ENCODE peak calls at places on chromosomes 1 and 21, in eight cellular contexts. Q, T, Y, Z, P, B, O and H are unnamed samples.

GRCh38 chr21:16419188-16419874 is 689.5 kb downstream of the USP25 start:
- DNase-seq in P (no peak), Y (no peak), O (peak), B (peak), Q (no peak), T (peak), Z (peak), H (peak)

GRCh38 chr1:240991230-240991629 is 365.8 kb downstream of the RGS7 start:
- DNase-seq in Y (no peak), T (no peak), B (no peak), O (no peak), P (no peak), Z (no peak), Q (no peak), H (no peak)

GRCh38 chr21:38037416-38037815 is 121.2 kb upstream of the KCNJ6 start:
- DNase-seq in T (no peak), P (no peak), Z (peak), Q (no peak), O (no peak), Y (no peak), B (no peak), H (no peak)

GRCh38 chr1:19682901-19683300 is 18.2 kb downstream of the HTR6 start:
- DNase-seq in O (no peak), P (no peak), Q (no peak), Y (no peak), T (no peak), B (no peak), Z (no peak), H (no peak)

GRCh38 chr1:110390692-110391232 is at the start of gene SLC16A4:
- DNase-seq in Y (no peak), Q (no peak), O (no peak), T (no peak), Z (peak), B (peak), P (no peak), H (peak)

GRCh38 chr1:195851804-195852203 is 756.4 kb downstream of the KCNT2 start:
- DNase-seq in T (no peak), O (no peak), Z (peak), Y (no peak), B (no peak), P (no peak), Q (no peak), H (no peak)

GRCh38 chr1:150493175-150493574 is 6.0 kb downstream of the TARS2 start:
- DNase-seq in T (no peak), P (no peak), Y (no peak), Q (no peak), B (no peak), O (no peak), Z (no peak), H (no peak)

GRCh38 chr1:246787781-246788513 is 63.7 kb downstream of the SCCPDH start:
- DNase-seq in T (no peak), Y (no peak), P (no peak), Z (no peak), B (no peak), Q (no peak), O (no peak), H (no peak)

GRCh38 chr1:161913482-161914140 is 110.1 kb downstream of the OLFML2B start:
- DNase-seq in T (no peak), B (no peak), Z (peak), P (no peak), Q (no peak), Y (no peak), O (no peak), H (peak)

GRCh38 chr21:44058652-44058964 is 46.5 kb downstream of the TRAPPC10 start:
- DNase-seq in Y (no peak), B (no peak), P (no peak), Q (no peak), T (no peak), Z (no peak), O (no peak), H (no peak)

GRCh38 chr21:34582506-34583150 is 32.3 kb downstream of the RCAN1 start:
- DNase-seq in Q (no peak), Y (no peak), T (no peak), B (peak), P (no peak), O (no peak), Z (no peak), H (peak)

GRCh38 chr1:209485167-209485566 is 98.3 kb upstream of the CAMK1G start:
- DNase-seq in T (no peak), Q (no peak), Y (no peak), B (no peak), O (no peak), Z (peak), P (no peak), H (no peak)

GRCh38 chr21:30984897-30985296 is 53.4 kb downstream of the KRTAP19-8 start:
- DNase-seq in T (no peak), Q (no peak), B (no peak), P (no peak), Y (no peak), O (no peak), Z (no peak), H (no peak)

GRCh38 chr1:56056438-56057312 is 522.7 kb downstream of the PLPP3 start:
- DNase-seq in T (no peak), Y (no peak), B (peak), O (no peak), P (no peak), Q (no peak), Z (peak), H (peak)

GRCh38 chr1:97797403-97798183 is 123.2 kb downstream of the DPYD start:
- DNase-seq in T (peak), P (no peak), Y (no peak), Z (peak), O (no peak), B (no peak), Q (no peak), H (no peak)

GRCh38 chr1:156750932-156751723 is at the start of gene HDGF:
- DNase-seq in Y (no peak), O (peak), Q (no peak), T (peak), Z (no peak), B (peak), P (no peak), H (peak)

GRCh38 chr21:31710586-31710985 is 21.3 kb downstream of the SCAF4 start:
- DNase-seq in Y (no peak), B (no peak), Z (no peak), Q (no peak), O (no peak), P (no peak), T (no peak), H (peak)

GRCh38 chr1:149940427-149940826 is 3.7 kb upstream of the MTMR11 start:
- DNase-seq in B (no peak), Q (no peak), P (no peak), O (no peak), Z (no peak), T (no peak), Y (no peak), H (no peak)

GRCh38 chr1:234862360-234862943 is 252.5 kb upstream of the IRF2BP2 start:
- DNase-seq in T (no peak), Q (no peak), Z (no peak), B (no peak), O (no peak), P (no peak), Y (no peak), H (no peak)

GRCh38 chr1:26358411-26359384 is 4.8 kb upstream of the CRYBG2 start:
- DNase-seq in T (no peak), Q (no peak), Y (peak), P (peak), O (peak), Z (no peak), B (no peak), H (no peak)

GRCh38 chr1:207891148-207891547 is 19.8 kb downstream of the CD34 start:
- DNase-seq in P (no peak), T (no peak), Y (no peak), B (no peak), O (no peak), Q (no peak), Z (no peak), H (no peak)

GRCh38 chr1:51063121-51063520 is 38.9 kb upstream of the C1orf185 start:
- DNase-seq in P (no peak), T (no peak), Z (peak), B (no peak), Q (no peak), Y (no peak), O (no peak), H (no peak)

GRCh38 chr1:38123356-38123755 is 76.8 kb upstream of the POU3F1 start:
- DNase-seq in Z (no peak), O (no peak), B (no peak), Y (no peak), Q (no peak), P (no peak), T (no peak), H (no peak)

GRCh38 chr1:111952258-111952657 is 37.2 kb downstream of the KCND3 start:
- DNase-seq in Z (no peak), Q (no peak), Y (no peak), O (no peak), P (no peak), B (no peak), T (no peak), H (no peak)

GRCh38 chr1:199096601-199097000 is 457.8 kb downstream of the PTPRC start:
- DNase-seq in T (no peak), P (no peak), Q (no peak), Y (no peak), Z (no peak), B (no peak), O (no peak), H (no peak)

GRCh38 chr1:41842282-41842681 is 76.4 kb downstream of the HIVEP3 start:
- DNase-seq in O (no peak), P (no peak), B (peak), T (no peak), Q (no peak), Y (no peak), Z (no peak), H (no peak)

GRCh38 chr1:47388548-47389238 is 27.4 kb upstream of the FOXE3 start:
- DNase-seq in B (peak), P (no peak), O (peak), Z (no peak), T (no peak), Q (no peak), Y (no peak), H (peak)

GRCh38 chr1:87151500-87152421 is 176.9 kb upstream of the LMO4 start:
- DNase-seq in Z (peak), Q (peak), T (peak), O (peak), Y (no peak), P (peak), B (peak), H (peak)

GRCh38 chr1:147539122-147539575 is 2.2 kb upstream of the BCL9 start:
- DNase-seq in Z (peak), Y (no peak), Q (no peak), B (no peak), P (no peak), O (no peak), T (peak), H (peak)

GRCh38 chr1:118113261-118113660 is 71.8 kb downstream of the SPAG17 start:
- DNase-seq in Z (peak), T (no peak), Q (no peak), Y (no peak), B (no peak), O (no peak), P (no peak), H (no peak)

GRCh38 chr1:186330758-186331157 is 44.3 kb downstream of the TPR start:
- DNase-seq in T (no peak), O (no peak), P (no peak), Q (no peak), Z (no peak), Y (no peak), B (no peak), H (no peak)